ENCODE peak calls at places on chromosomes 3 and 15, in eight cellular contexts. Q, A, N, U, W, O, G and B are unnamed samples.

GRCh38 chr3:155393316-155393715 is 99.8 kb upstream of the STRIT1 start:
- DNase-seq in Q (no peak), A (no peak), N (peak; percentile 62), U (no peak), W (no peak), O (no peak), G (no peak), B (no peak)

GRCh38 chr3:152123457-152123856 is 145.3 kb upstream of the MBNL1 start:
- DNase-seq in Q (no peak), A (no peak), N (peak; percentile 39), U (no peak), W (no peak), O (no peak), G (no peak), B (no peak)

GRCh38 chr3:10551821-10552630 is 46.6 kb upstream of the ATP2B2 start:
- DNase-seq in Q (peak; percentile 91), A (no peak), N (peak; percentile 8), U (peak; percentile 75), W (peak; percentile 87), O (no peak), G (peak; percentile 62), B (peak; percentile 21)

GRCh38 chr15:60914360-60914759 is 314.7 kb downstream of the RORA start:
- DNase-seq in Q (no peak), A (no peak), N (no peak), U (no peak), W (no peak), O (no peak), G (no peak), B (no peak)

GRCh38 chr15:41066516-41066915 is 49.6 kb downstream of the INO80 start:
- DNase-seq in Q (no peak), A (no peak), N (no peak), U (no peak), W (no peak), O (no peak), G (no peak), B (no peak)

GRCh38 chr3:46449755-46450552 is 14.8 kb downstream of the LTF start:
- DNase-seq in Q (no peak), A (no peak), N (peak; percentile 44), U (peak; percentile 19), W (no peak), O (peak; percentile 50), G (no peak), B (no peak)

GRCh38 chr15:82532991-82533481 is 7.2 kb downstream of the RPS17 start:
- DNase-seq in Q (no peak), A (no peak), N (no peak), U (no peak), W (no peak), O (no peak), G (no peak), B (no peak)

GRCh38 chr3:20055020-20055775 is 15.0 kb downstream of the KAT2B start:
- DNase-seq in Q (no peak), A (no peak), N (no peak), U (no peak), W (no peak), O (no peak), G (no peak), B (no peak)

GRCh38 chr3:30646181-30646876 is 39.9 kb downstream of the TGFBR2 start:
- DNase-seq in Q (no peak), A (peak; percentile 54), N (peak; percentile 65), U (no peak), W (peak; percentile 91), O (no peak), G (no peak), B (no peak)

GRCh38 chr15:25408428-25408827 is 30.4 kb downstream of the UBE3A start:
- DNase-seq in Q (no peak), A (no peak), N (no peak), U (no peak), W (no peak), O (no peak), G (no peak), B (no peak)

GRCh38 chr15:89335289-89336041 is 841 bp upstream of the POLG start:
- DNase-seq in Q (no peak), A (no peak), N (no peak), U (no peak), W (peak; percentile 72), O (peak; percentile 53), G (no peak), B (no peak)

GRCh38 chr15:98077186-98077585 is 116.7 kb downstream of the ARRDC4 start:
- DNase-seq in Q (no peak), A (no peak), N (peak; percentile 15), U (peak; percentile 42), W (no peak), O (no peak), G (no peak), B (no peak)

GRCh38 chr3:64832098-64832497 is 144.3 kb upstream of the ADAMTS9 start:
- DNase-seq in Q (no peak), A (no peak), N (no peak), U (no peak), W (no peak), O (no peak), G (no peak), B (no peak)

GRCh38 chr3:72932416-72932815 is 44.6 kb downstream of the GXYLT2 start:
- DNase-seq in Q (no peak), A (no peak), N (no peak), U (no peak), W (no peak), O (no peak), G (no peak), B (no peak)

GRCh38 chr3:175150812-175151411 is 291.8 kb downstream of the NAALADL2 start:
- DNase-seq in Q (no peak), A (no peak), N (no peak), U (peak; percentile 96), W (no peak), O (no peak), G (no peak), B (no peak)

GRCh38 chr3:119831941-119832371 is 50.1 kb downstream of the NR1I2 start:
- DNase-seq in Q (no peak), A (no peak), N (peak; percentile 74), U (no peak), W (no peak), O (no peak), G (no peak), B (no peak)

GRCh38 chr15:89905846-89906378 is 6.8 kb downstream of the ARPIN start:
- DNase-seq in Q (no peak), A (no peak), N (no peak), U (no peak), W (no peak), O (no peak), G (no peak), B (no peak)

GRCh38 chr3:14806641-14807263 is 12.0 kb upstream of the FGD5 start:
- DNase-seq in Q (no peak), A (no peak), N (peak; percentile 22), U (peak; percentile 41), W (peak; percentile 15), O (no peak), G (no peak), B (no peak)

GRCh38 chr3:105767776-105768175 is 101.0 kb downstream of the CBLB start:
- DNase-seq in Q (no peak), A (no peak), N (no peak), U (no peak), W (no peak), O (no peak), G (no peak), B (no peak)

GRCh38 chr15:82571722-82572222 is 31.5 kb upstream of the RPS17 start:
- DNase-seq in Q (no peak), A (peak; percentile 27), N (peak; percentile 88), U (peak; percentile 22), W (no peak), O (peak; percentile 61), G (no peak), B (peak; percentile 82)

GRCh38 chr15:67834593-67835348 is 5.1 kb downstream of the RNU6-1 start:
- DNase-seq in Q (no peak), A (no peak), N (no peak), U (no peak), W (no peak), O (peak; percentile 56), G (no peak), B (no peak)

DNA sequence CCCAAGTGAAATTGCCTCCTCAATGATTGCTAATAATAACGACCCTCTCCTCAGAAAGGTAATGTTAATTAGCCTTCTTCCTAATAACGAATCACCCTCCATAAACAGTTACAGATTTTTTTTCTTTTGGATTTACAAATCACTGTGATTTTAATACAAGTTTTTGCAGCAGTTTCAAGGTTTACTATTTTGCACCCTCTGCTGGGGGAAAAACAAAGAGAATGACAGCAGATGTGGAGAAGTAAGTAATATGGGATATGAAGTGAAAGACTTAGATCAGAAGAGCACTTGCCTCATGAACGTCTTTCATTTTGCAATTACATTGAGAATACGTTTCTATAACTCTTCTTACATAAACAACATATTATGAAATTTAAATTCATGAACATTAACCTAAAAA is 16.1 kb upstream of the CNTN3 start:
- DNase-seq in Q (no peak), A (no peak), N (peak; percentile 69), U (no peak), W (no peak), O (no peak), G (no peak), B (no peak)
- TF ChIP-seq CTCF in Q (no peak), A (peak; percentile 64), N (peak; percentile 42), U (peak; percentile 32), W (no peak), O (no peak), G (peak; percentile 57), B (peak; percentile 30)

DNA sequence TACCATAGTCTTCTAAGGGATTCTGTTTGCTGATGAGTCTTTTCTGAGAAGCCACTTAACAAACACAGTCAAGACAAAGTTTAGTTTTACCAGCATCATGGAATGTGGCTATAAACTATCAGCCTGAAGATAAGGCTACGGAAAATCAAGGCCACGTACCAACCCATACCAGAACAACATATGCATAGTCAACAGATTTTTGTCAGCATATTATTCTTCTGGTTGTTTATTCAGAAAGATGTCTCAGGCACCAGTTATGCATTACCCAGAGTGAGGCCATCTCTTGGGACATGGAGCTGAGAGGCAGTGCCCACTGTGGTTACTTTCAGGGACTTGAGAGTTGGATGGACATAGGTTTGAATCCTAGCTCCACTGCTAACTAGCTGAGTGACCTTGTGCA is 60.4 kb downstream of the SOX2 start:
- DNase-seq in Q (peak; percentile 8), A (no peak), N (no peak), U (no peak), W (no peak), O (no peak), G (no peak), B (no peak)
- TF ChIP-seq CTCF in Q (no peak), A (no peak), N (no peak), U (no peak), W (no peak), O (no peak), G (no peak), B (no peak)

DNA sequence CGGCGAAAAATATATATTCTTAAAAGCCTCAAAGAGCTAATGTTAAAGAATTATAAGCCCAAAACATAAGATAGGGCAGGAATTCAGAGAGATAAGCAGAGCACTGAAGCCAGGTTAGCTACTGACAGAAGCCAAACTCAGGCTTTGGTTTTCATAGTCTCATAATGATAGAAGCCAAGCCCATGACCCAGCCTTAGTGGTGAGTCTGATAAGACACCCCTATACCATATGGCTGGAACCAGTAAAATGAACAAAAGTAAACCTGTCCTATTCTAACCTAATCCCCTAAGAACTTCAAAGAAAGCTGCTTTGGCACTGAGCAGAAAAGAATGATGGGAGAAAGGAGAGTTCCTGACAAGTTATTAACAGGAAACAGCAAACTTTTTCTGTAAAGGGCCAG is 25.9 kb downstream of the MYO9A start:
- DNase-seq in Q (no peak), A (no peak), N (no peak), U (no peak), W (no peak), O (no peak), G (no peak), B (no peak)
- TF ChIP-seq CTCF in Q (no peak), A (no peak), N (no peak), U (no peak), W (no peak), O (no peak), G (no peak), B (no peak)

GRCh38 chr3:140219923-140220452 is 285.0 kb downstream of the CLSTN2 start:
- DNase-seq in Q (no peak), A (no peak), N (no peak), U (no peak), W (no peak), O (peak; percentile 22), G (no peak), B (no peak)
- TF ChIP-seq CTCF in Q (no peak), A (peak; percentile 18), N (no peak), U (no peak), W (no peak), O (no peak), G (peak; percentile 31), B (no peak)